ENCODE peak calls at places on chromosomes 5 and 9, in four cellular contexts. O is uterus, X is NCI-H2171 treated with DMSO at 0.1 percent for 48 hours, C is EL. H is an unnamed sample.
A peak's percentile ranks its signal among the peaks of the same experiment; 100 is the strongest.

GRCh38 chr5:51378778-51379652 is 4.2 kb upstream of the ISL1 start:
- DNase-seq in O (no peak), X (peak; percentile 92), C (no peak), H (no peak)

GRCh38 chr9:134365791-134366222 is 39.6 kb downstream of the RXRA start:
- DNase-seq in O (peak; percentile 81), X (peak; percentile 99), C (no peak), H (no peak)

GRCh38 chr5:7395432-7396168 is at the start of gene ADCY2:
- DNase-seq in O (no peak), X (no peak), C (no peak), H (no peak)

GRCh38 chr9:7234144-7234543 is 476.4 kb downstream of the KDM4C start:
- DNase-seq in O (no peak), X (no peak), C (peak; percentile 46), H (no peak)

GRCh38 chr5:116935561-116936162 is 361.0 kb upstream of the SEMA6A start:
- DNase-seq in O (no peak), X (no peak), C (no peak), H (no peak)

GRCh38 chr9:97703437-97704326 is 6.5 kb upstream of the XPA start:
- DNase-seq in O (peak; percentile 65), X (no peak), C (peak; percentile 87), H (peak; percentile 31)

GRCh38 chr9:76927540-76928240 is 21.8 kb upstream of the PRUNE2 start:
- DNase-seq in O (no peak), X (no peak), C (peak; percentile 76), H (no peak)

GRCh38 chr5:156552855-156553358 is 225.9 kb downstream of the SGCD start:
- DNase-seq in O (no peak), X (no peak), C (no peak), H (no peak)

GRCh38 chr9:98410185-98410697 is 154.8 kb upstream of the TBC1D2 start:
- DNase-seq in O (no peak), X (peak; percentile 81), C (peak; percentile 73), H (peak; percentile 42)

GRCh38 chr9:35533398-35533797 is 43.5 kb downstream of the RUSC2 start:
- DNase-seq in O (no peak), X (no peak), C (no peak), H (no peak)

GRCh38 chr5:154801083-154801482 is 45.9 kb downstream of the LARP1 start:
- DNase-seq in O (no peak), X (no peak), C (no peak), H (no peak)

GRCh38 chr9:73806876-73807275 is 655.2 kb downstream of the ANXA1 start:
- DNase-seq in O (no peak), X (no peak), C (no peak), H (no peak)

GRCh38 chr5:69149676-69150010 is 17.3 kb upstream of the CCNB1 start:
- DNase-seq in O (no peak), X (no peak), C (no peak), H (no peak)

GRCh38 chr9:137919095-137919465 is 41.5 kb downstream of the CACNA1B start:
- DNase-seq in O (no peak), X (no peak), C (no peak), H (no peak)

GRCh38 chr9:128703616-128704355 is 1.5 kb downstream of the PKN3 start:
- DNase-seq in O (peak; percentile 61), X (no peak), C (no peak), H (no peak)

GRCh38 chr9:105067895-105068580 is 140.1 kb upstream of the ABCA1 start:
- DNase-seq in O (no peak), X (no peak), C (peak; percentile 78), H (no peak)

GRCh38 chr9:459491-460444 is 245.1 kb downstream of the DOCK8 start:
- DNase-seq in O (no peak), X (peak; percentile 54), C (no peak), H (no peak)

GRCh38 chr9:70061776-70062175 is 18.1 kb downstream of the MAMDC2 start:
- DNase-seq in O (no peak), X (no peak), C (no peak), H (no peak)

GRCh38 chr9:95001720-95002119 is 275.2 kb downstream of the AOPEP start:
- DNase-seq in O (no peak), X (no peak), C (no peak), H (no peak)

GRCh38 chr5:132466453-132467291 is 23.9 kb downstream of the IRF1 start:
- DNase-seq in O (no peak), X (no peak), C (peak; percentile 57), H (no peak)

GRCh38 chr9:131854334-131854733 is 114.5 kb upstream of the RAPGEF1 start:
- DNase-seq in O (no peak), X (peak; percentile 83), C (no peak), H (no peak)

GRCh38 chr9:87500491-87500890 is 2.8 kb downstream of the DAPK1 start:
- DNase-seq in O (no peak), X (no peak), C (no peak), H (no peak)

GRCh38 chr5:158869092-158869491 is 230.6 kb downstream of the EBF1 start:
- DNase-seq in O (no peak), X (peak; percentile 30), C (no peak), H (no peak)

GRCh38 chr5:21164425-21164824 is 1176.4 kb upstream of the CDH18 start:
- DNase-seq in O (no peak), X (no peak), C (no peak), H (no peak)

GRCh38 chr5:113336975-113337374 is 97.8 kb downstream of the TSSK1B start:
- DNase-seq in O (peak; percentile 28), X (peak; percentile 9), C (peak; percentile 44), H (no peak)

GRCh38 chr9:94804316-94804715 is 77.8 kb downstream of the AOPEP start:
- DNase-seq in O (no peak), X (peak; percentile 66), C (no peak), H (no peak)

GRCh38 chr9:17653947-17654346 is 75.1 kb downstream of the SH3GL2 start:
- DNase-seq in O (no peak), X (no peak), C (no peak), H (no peak)

GRCh38 chr5:38621840-38622513 is 65.5 kb upstream of the LIFR start:
- DNase-seq in O (no peak), X (no peak), C (no peak), H (no peak)

GRCh38 chr9:90698874-90699440 is 56.3 kb upstream of the DIRAS2 start:
- DNase-seq in O (no peak), X (no peak), C (no peak), H (no peak)

GRCh38 chr5:115160975-115161475 is 8.7 kb downstream of the TRIM36 start:
- DNase-seq in O (no peak), X (no peak), C (no peak), H (no peak)

GRCh38 chr5:148469446-148470062 is 85.8 kb downstream of the FBXO38 start:
- DNase-seq in O (no peak), X (no peak), C (peak; percentile 34), H (peak; percentile 48)

GRCh38 chr5:1037123-1037670 is 28.6 kb downstream of the NKD2 start:
- DNase-seq in O (no peak), X (peak; percentile 51), C (no peak), H (no peak)